ENCODE peak calls at places on chromosomes 12 and 14, in ten cellular contexts. One of them, this sample, is unnamed.

GRCh38 chr12:69966409-69966808 is 141.4 kb downstream of the MYRFL start:
- DNase-seq in RWPE1: peak
- DNase-seq in mammary epithelial cell: peak
- DNase-seq in HS-5: peak
- DNase-seq in nephron progenitor cell: no peak
- DNase-seq in left cardiac atrium: peak
- DNase-seq in HFFc6: no peak
- DNase-seq in RPMI7951: peak
- DNase-seq in uterus: no peak
- DNase-seq in B cell: no peak
- DNase-seq in this sample: peak

GRCh38 chr12:92183575-92183974 is 37.9 kb upstream of the BTG1 start:
- DNase-seq in HFFc6: no peak
- DNase-seq in RPMI7951: no peak
- DNase-seq in nephron progenitor cell: no peak
- DNase-seq in left cardiac atrium: no peak
- DNase-seq in RWPE1: no peak
- DNase-seq in uterus: no peak
- DNase-seq in B cell: no peak
- DNase-seq in mammary epithelial cell: no peak
- DNase-seq in HS-5: no peak
- DNase-seq in this sample: no peak

GRCh38 chr14:65639216-65639615 is 226.7 kb downstream of the FUT8 start:
- DNase-seq in mammary epithelial cell: peak
- DNase-seq in RWPE1: no peak
- DNase-seq in left cardiac atrium: no peak
- DNase-seq in B cell: no peak
- DNase-seq in nephron progenitor cell: no peak
- DNase-seq in RPMI7951: no peak
- DNase-seq in HS-5: no peak
- DNase-seq in HFFc6: no peak
- DNase-seq in uterus: no peak
- DNase-seq in this sample: peak

GRCh38 chr12:68864604-68865003 is 56.6 kb downstream of the MDM2 start:
- DNase-seq in RPMI7951: no peak
- DNase-seq in B cell: no peak
- DNase-seq in HS-5: no peak
- DNase-seq in left cardiac atrium: no peak
- DNase-seq in HFFc6: no peak
- DNase-seq in RWPE1: no peak
- DNase-seq in uterus: no peak
- DNase-seq in mammary epithelial cell: no peak
- DNase-seq in nephron progenitor cell: no peak
- DNase-seq in this sample: no peak

GRCh38 chr14:23245282-23245681 is 7.5 kb downstream of the RNF212B start:
- DNase-seq in RWPE1: no peak
- DNase-seq in B cell: no peak
- DNase-seq in HFFc6: no peak
- DNase-seq in uterus: no peak
- DNase-seq in mammary epithelial cell: no peak
- DNase-seq in HS-5: no peak
- DNase-seq in left cardiac atrium: no peak
- DNase-seq in RPMI7951: no peak
- DNase-seq in nephron progenitor cell: no peak
- DNase-seq in this sample: no peak

GRCh38 chr14:68027276-68027675 is 207.7 kb downstream of the RAD51B start:
- DNase-seq in B cell: no peak
- DNase-seq in left cardiac atrium: no peak
- DNase-seq in RWPE1: no peak
- DNase-seq in HFFc6: peak
- DNase-seq in HS-5: no peak
- DNase-seq in mammary epithelial cell: no peak
- DNase-seq in RPMI7951: peak
- DNase-seq in nephron progenitor cell: no peak
- DNase-seq in uterus: no peak
- DNase-seq in this sample: no peak

GRCh38 chr14:70665448-70666363 is 24.0 kb downstream of the TTC9 start:
- DNase-seq in RPMI7951: peak
- DNase-seq in RWPE1: peak
- DNase-seq in HFFc6: peak
- DNase-seq in mammary epithelial cell: peak
- DNase-seq in nephron progenitor cell: no peak
- DNase-seq in left cardiac atrium: no peak
- DNase-seq in B cell: peak
- DNase-seq in uterus: no peak
- DNase-seq in HS-5: peak
- DNase-seq in this sample: no peak

GRCh38 chr14:33814010-33814409 is 136.9 kb downstream of the EGLN3 start:
- DNase-seq in HFFc6: no peak
- DNase-seq in HS-5: no peak
- DNase-seq in RPMI7951: no peak
- DNase-seq in RWPE1: no peak
- DNase-seq in uterus: no peak
- DNase-seq in mammary epithelial cell: peak
- DNase-seq in nephron progenitor cell: no peak
- DNase-seq in left cardiac atrium: no peak
- DNase-seq in B cell: no peak
- DNase-seq in this sample: no peak

GRCh38 chr14:23435540-23436326 is at the start of gene MYH7:
- DNase-seq in HFFc6: no peak
- DNase-seq in RWPE1: no peak
- DNase-seq in RPMI7951: no peak
- DNase-seq in left cardiac atrium: no peak
- DNase-seq in nephron progenitor cell: no peak
- DNase-seq in B cell: no peak
- DNase-seq in mammary epithelial cell: no peak
- DNase-seq in uterus: no peak
- DNase-seq in HS-5: no peak
- DNase-seq in this sample: no peak

GRCh38 chr12:127148318-127148717 is 1118.7 kb upstream of the TMEM132C start:
- DNase-seq in RPMI7951: no peak
- DNase-seq in HFFc6: no peak
- DNase-seq in B cell: no peak
- DNase-seq in mammary epithelial cell: no peak
- DNase-seq in nephron progenitor cell: no peak
- DNase-seq in HS-5: no peak
- DNase-seq in RWPE1: no peak
- DNase-seq in left cardiac atrium: no peak
- DNase-seq in uterus: no peak
- DNase-seq in this sample: no peak

GRCh38 chr12:116060765-116061164 is 216.7 kb downstream of the MED13L start:
- DNase-seq in left cardiac atrium: no peak
- DNase-seq in RWPE1: no peak
- DNase-seq in HFFc6: no peak
- DNase-seq in RPMI7951: peak
- DNase-seq in B cell: peak
- DNase-seq in mammary epithelial cell: peak
- DNase-seq in nephron progenitor cell: no peak
- DNase-seq in HS-5: no peak
- DNase-seq in uterus: no peak
- DNase-seq in this sample: no peak

GRCh38 chr12:57085999-57086950 is 2.6 kb upstream of the NAB2 start:
- DNase-seq in RWPE1: peak
- DNase-seq in B cell: peak
- DNase-seq in HFFc6: peak
- DNase-seq in RPMI7951: peak
- DNase-seq in mammary epithelial cell: peak
- DNase-seq in left cardiac atrium: peak
- DNase-seq in nephron progenitor cell: peak
- DNase-seq in uterus: peak
- DNase-seq in HS-5: peak
- DNase-seq in this sample: no peak

GRCh38 chr12:107372229-107372658 is 278.9 kb upstream of the CRY1 start:
- DNase-seq in HFFc6: no peak
- DNase-seq in RPMI7951: peak
- DNase-seq in B cell: peak
- DNase-seq in uterus: no peak
- DNase-seq in mammary epithelial cell: peak
- DNase-seq in RWPE1: peak
- DNase-seq in left cardiac atrium: no peak
- DNase-seq in nephron progenitor cell: no peak
- DNase-seq in HS-5: no peak
- DNase-seq in this sample: no peak

GRCh38 chr12:31728289-31728916 is 418 bp downstream of the AMN1 start:
- DNase-seq in left cardiac atrium: peak
- DNase-seq in HFFc6: peak
- DNase-seq in RPMI7951: no peak
- DNase-seq in B cell: no peak
- DNase-seq in mammary epithelial cell: no peak
- DNase-seq in HS-5: peak
- DNase-seq in RWPE1: peak
- DNase-seq in nephron progenitor cell: no peak
- DNase-seq in uterus: peak
- DNase-seq in this sample: no peak

GRCh38 chr12:131194166-131194565 is 240.5 kb downstream of the ADGRD1 start:
- DNase-seq in left cardiac atrium: no peak
- DNase-seq in B cell: no peak
- DNase-seq in HFFc6: no peak
- DNase-seq in uterus: no peak
- DNase-seq in nephron progenitor cell: no peak
- DNase-seq in mammary epithelial cell: no peak
- DNase-seq in RPMI7951: no peak
- DNase-seq in HS-5: no peak
- DNase-seq in RWPE1: peak
- DNase-seq in this sample: no peak

GRCh38 chr12:48810817-48811453 is 7.4 kb upstream of the CACNB3 start:
- DNase-seq in HS-5: peak
- DNase-seq in B cell: no peak
- DNase-seq in mammary epithelial cell: peak
- DNase-seq in HFFc6: peak
- DNase-seq in nephron progenitor cell: no peak
- DNase-seq in RWPE1: no peak
- DNase-seq in left cardiac atrium: no peak
- DNase-seq in uterus: peak
- DNase-seq in RPMI7951: peak
- DNase-seq in this sample: no peak

GRCh38 chr12:119748512-119748911 is 80.6 kb downstream of the PRKAB1 start:
- DNase-seq in uterus: no peak
- DNase-seq in RPMI7951: peak
- DNase-seq in B cell: no peak
- DNase-seq in left cardiac atrium: no peak
- DNase-seq in mammary epithelial cell: no peak
- DNase-seq in RWPE1: peak
- DNase-seq in HS-5: no peak
- DNase-seq in HFFc6: no peak
- DNase-seq in nephron progenitor cell: no peak
- DNase-seq in this sample: no peak

GRCh38 chr14:55160989-55161388 is 30.4 kb downstream of the DLGAP5 start:
- DNase-seq in RWPE1: peak
- DNase-seq in mammary epithelial cell: peak
- DNase-seq in uterus: no peak
- DNase-seq in HS-5: no peak
- DNase-seq in left cardiac atrium: no peak
- DNase-seq in RPMI7951: peak
- DNase-seq in B cell: peak
- DNase-seq in nephron progenitor cell: no peak
- DNase-seq in HFFc6: peak
- DNase-seq in this sample: no peak

GRCh38 chr12:70196732-70197361 is 46.4 kb upstream of the CNOT2 start:
- DNase-seq in RWPE1: no peak
- DNase-seq in mammary epithelial cell: no peak
- DNase-seq in nephron progenitor cell: no peak
- DNase-seq in RPMI7951: no peak
- DNase-seq in HS-5: no peak
- DNase-seq in HFFc6: no peak
- DNase-seq in B cell: no peak
- DNase-seq in left cardiac atrium: no peak
- DNase-seq in uterus: no peak
- DNase-seq in this sample: no peak

GRCh38 chr12:107775093-107775721 is 703 bp downstream of the ASCL4 start:
- DNase-seq in mammary epithelial cell: no peak
- DNase-seq in RWPE1: no peak
- DNase-seq in B cell: peak
- DNase-seq in HS-5: no peak
- DNase-seq in nephron progenitor cell: peak
- DNase-seq in RPMI7951: no peak
- DNase-seq in uterus: no peak
- DNase-seq in HFFc6: no peak
- DNase-seq in left cardiac atrium: no peak
- DNase-seq in this sample: no peak

GRCh38 chr12:6391013-6391412 is 7.1 kb downstream of the LTBR start:
- DNase-seq in mammary epithelial cell: no peak
- DNase-seq in HFFc6: no peak
- DNase-seq in nephron progenitor cell: no peak
- DNase-seq in RWPE1: no peak
- DNase-seq in HS-5: no peak
- DNase-seq in RPMI7951: no peak
- DNase-seq in left cardiac atrium: no peak
- DNase-seq in uterus: no peak
- DNase-seq in B cell: no peak
- DNase-seq in this sample: no peak

GRCh38 chr12:48818831-48819590 is 715 bp downstream of the CACNB3 start:
- DNase-seq in left cardiac atrium: no peak
- DNase-seq in uterus: peak
- DNase-seq in HS-5: no peak
- DNase-seq in RPMI7951: no peak
- DNase-seq in B cell: peak
- DNase-seq in RWPE1: no peak
- DNase-seq in HFFc6: no peak
- DNase-seq in mammary epithelial cell: no peak
- DNase-seq in nephron progenitor cell: no peak
- DNase-seq in this sample: no peak

GRCh38 chr14:57057803-57058202 is 210.9 kb downstream of the EXOC5 start:
- DNase-seq in B cell: no peak
- DNase-seq in HFFc6: no peak
- DNase-seq in RWPE1: no peak
- DNase-seq in nephron progenitor cell: no peak
- DNase-seq in uterus: no peak
- DNase-seq in left cardiac atrium: no peak
- DNase-seq in HS-5: no peak
- DNase-seq in RPMI7951: no peak
- DNase-seq in mammary epithelial cell: no peak
- DNase-seq in this sample: no peak

GRCh38 chr12:50220357-50221061 is 53.3 kb upstream of the CERS5 start:
- DNase-seq in HFFc6: peak
- DNase-seq in RPMI7951: peak
- DNase-seq in nephron progenitor cell: no peak
- DNase-seq in mammary epithelial cell: peak
- DNase-seq in B cell: no peak
- DNase-seq in left cardiac atrium: no peak
- DNase-seq in HS-5: no peak
- DNase-seq in RWPE1: peak
- DNase-seq in uterus: no peak
- DNase-seq in this sample: no peak

GRCh38 chr12:50062733-50063452 is 5.5 kb downstream of the ASIC1 start:
- DNase-seq in B cell: no peak
- DNase-seq in RWPE1: no peak
- DNase-seq in HS-5: no peak
- DNase-seq in left cardiac atrium: no peak
- DNase-seq in RPMI7951: peak
- DNase-seq in nephron progenitor cell: no peak
- DNase-seq in uterus: no peak
- DNase-seq in HFFc6: no peak
- DNase-seq in mammary epithelial cell: peak
- DNase-seq in this sample: no peak

GRCh38 chr14:87824261-87824660 is 168.7 kb downstream of the GALC start:
- DNase-seq in left cardiac atrium: no peak
- DNase-seq in HS-5: no peak
- DNase-seq in RWPE1: no peak
- DNase-seq in mammary epithelial cell: no peak
- DNase-seq in nephron progenitor cell: no peak
- DNase-seq in B cell: no peak
- DNase-seq in HFFc6: no peak
- DNase-seq in uterus: no peak
- DNase-seq in RPMI7951: no peak
- DNase-seq in this sample: peak

GRCh38 chr12:55933158-55933798 is 2.3 kb downstream of the DGKA start:
- DNase-seq in RWPE1: peak
- DNase-seq in HFFc6: no peak
- DNase-seq in B cell: no peak
- DNase-seq in left cardiac atrium: no peak
- DNase-seq in HS-5: no peak
- DNase-seq in mammary epithelial cell: peak
- DNase-seq in RPMI7951: peak
- DNase-seq in nephron progenitor cell: no peak
- DNase-seq in uterus: peak
- DNase-seq in this sample: no peak

GRCh38 chr12:65785500-65785899 is 38.8 kb upstream of the HMGA2 start:
- DNase-seq in HS-5: no peak
- DNase-seq in left cardiac atrium: no peak
- DNase-seq in uterus: no peak
- DNase-seq in nephron progenitor cell: no peak
- DNase-seq in B cell: no peak
- DNase-seq in HFFc6: no peak
- DNase-seq in mammary epithelial cell: no peak
- DNase-seq in RPMI7951: no peak
- DNase-seq in RWPE1: no peak
- DNase-seq in this sample: no peak

This sample was measured in GM04504.